ENCODE peak calls at places on chromosome 14, in five cellular contexts. One of them, this sample, is unnamed.

GRCh38 chr14:100384819-100385813 is 62.0 kb downstream of the SLC25A47 start:
- DNase-seq in sigmoid colon: no peak
- DNase-seq in activated naive CD8-positive, alpha-beta T cell treated with anti-CD3 and anti-CD28 coated beads for 36 hours: no peak
- DNase-seq in GM12865: no peak
- DNase-seq in BJ: no peak
- DNase-seq in this sample: no peak

GRCh38 chr14:102508774-102509743 is 517 bp downstream of the ANKRD9 start:
- DNase-seq in GM12865: no peak
- DNase-seq in activated naive CD8-positive, alpha-beta T cell treated with anti-CD3 and anti-CD28 coated beads for 36 hours: peak; percentile 29
- DNase-seq in BJ: no peak
- DNase-seq in sigmoid colon: peak; percentile 91
- DNase-seq in this sample: peak; percentile 88

GRCh38 chr14:90483551-90483950 is 86.7 kb downstream of the CALM1 start:
- DNase-seq in activated naive CD8-positive, alpha-beta T cell treated with anti-CD3 and anti-CD28 coated beads for 36 hours: peak; percentile 17
- DNase-seq in GM12865: no peak
- DNase-seq in BJ: no peak
- DNase-seq in sigmoid colon: no peak
- DNase-seq in this sample: no peak

GRCh38 chr14:100138082-100138787 is 21.2 kb downstream of the DEGS2 start:
- DNase-seq in GM12865: peak; percentile 53
- DNase-seq in BJ: no peak
- DNase-seq in sigmoid colon: no peak
- DNase-seq in activated naive CD8-positive, alpha-beta T cell treated with anti-CD3 and anti-CD28 coated beads for 36 hours: no peak
- DNase-seq in this sample: no peak

GRCh38 chr14:50964683-50965390 is 20.6 kb upstream of the PYGL start:
- DNase-seq in activated naive CD8-positive, alpha-beta T cell treated with anti-CD3 and anti-CD28 coated beads for 36 hours: no peak
- DNase-seq in GM12865: no peak
- DNase-seq in sigmoid colon: peak; percentile 92
- DNase-seq in BJ: no peak
- DNase-seq in this sample: no peak

GRCh38 chr14:36423430-36423829 is 96.6 kb downstream of the NKX2-1 start:
- DNase-seq in activated naive CD8-positive, alpha-beta T cell treated with anti-CD3 and anti-CD28 coated beads for 36 hours: no peak
- DNase-seq in GM12865: no peak
- DNase-seq in sigmoid colon: no peak
- DNase-seq in BJ: no peak
- DNase-seq in this sample: no peak

GRCh38 chr14:52241102-52241793 is 26.2 kb upstream of the PTGDR start:
- DNase-seq in BJ: peak; percentile 54
- DNase-seq in GM12865: no peak
- DNase-seq in sigmoid colon: no peak
- DNase-seq in activated naive CD8-positive, alpha-beta T cell treated with anti-CD3 and anti-CD28 coated beads for 36 hours: no peak
- DNase-seq in this sample: no peak

GRCh38 chr14:60085085-60085484 is 6.6 kb upstream of the PCNX4 start:
- DNase-seq in sigmoid colon: no peak
- DNase-seq in BJ: no peak
- DNase-seq in activated naive CD8-positive, alpha-beta T cell treated with anti-CD3 and anti-CD28 coated beads for 36 hours: no peak
- DNase-seq in GM12865: no peak
- DNase-seq in this sample: no peak

GRCh38 chr14:42742084-42742483 is 1135.4 kb downstream of the LRFN5 start:
- DNase-seq in GM12865: no peak
- DNase-seq in BJ: no peak
- DNase-seq in sigmoid colon: no peak
- DNase-seq in activated naive CD8-positive, alpha-beta T cell treated with anti-CD3 and anti-CD28 coated beads for 36 hours: no peak
- DNase-seq in this sample: no peak

GRCh38 chr14:36256131-36256801 is 64.2 kb downstream of the MBIP start:
- DNase-seq in GM12865: no peak
- DNase-seq in activated naive CD8-positive, alpha-beta T cell treated with anti-CD3 and anti-CD28 coated beads for 36 hours: no peak
- DNase-seq in sigmoid colon: no peak
- DNase-seq in BJ: no peak
- DNase-seq in this sample: no peak

GRCh38 chr14:77615231-77616132 is 955 bp downstream of the SPTLC2 start:
- DNase-seq in activated naive CD8-positive, alpha-beta T cell treated with anti-CD3 and anti-CD28 coated beads for 36 hours: peak; percentile 9
- DNase-seq in BJ: no peak
- DNase-seq in GM12865: no peak
- DNase-seq in sigmoid colon: no peak
- DNase-seq in this sample: no peak

GRCh38 chr14:72554401-72554800 is 339.5 kb downstream of the DPF3 start:
- DNase-seq in BJ: no peak
- DNase-seq in sigmoid colon: no peak
- DNase-seq in activated naive CD8-positive, alpha-beta T cell treated with anti-CD3 and anti-CD28 coated beads for 36 hours: no peak
- DNase-seq in GM12865: no peak
- DNase-seq in this sample: no peak

GRCh38 chr14:36827861-36828260 is 166.2 kb downstream of the PAX9 start:
- DNase-seq in activated naive CD8-positive, alpha-beta T cell treated with anti-CD3 and anti-CD28 coated beads for 36 hours: no peak
- DNase-seq in GM12865: no peak
- DNase-seq in sigmoid colon: no peak
- DNase-seq in BJ: no peak
- DNase-seq in this sample: no peak

GRCh38 chr14:75979071-75979571 is 2.7 kb downstream of the TGFB3 start:
- DNase-seq in GM12865: peak; percentile 27
- DNase-seq in sigmoid colon: peak; percentile 69
- DNase-seq in activated naive CD8-positive, alpha-beta T cell treated with anti-CD3 and anti-CD28 coated beads for 36 hours: peak; percentile 20
- DNase-seq in BJ: no peak
- DNase-seq in this sample: peak; percentile 39

GRCh38 chr14:41873379-41874034 is 266.8 kb downstream of the LRFN5 start:
- DNase-seq in GM12865: no peak
- DNase-seq in activated naive CD8-positive, alpha-beta T cell treated with anti-CD3 and anti-CD28 coated beads for 36 hours: no peak
- DNase-seq in sigmoid colon: no peak
- DNase-seq in BJ: no peak
- DNase-seq in this sample: no peak

GRCh38 chr14:97057238-97057637 is 260.1 kb downstream of the VRK1 start:
- DNase-seq in BJ: no peak
- DNase-seq in sigmoid colon: no peak
- DNase-seq in GM12865: no peak
- DNase-seq in activated naive CD8-positive, alpha-beta T cell treated with anti-CD3 and anti-CD28 coated beads for 36 hours: no peak
- DNase-seq in this sample: no peak

GRCh38 chr14:21486640-21487087 is 9.7 kb downstream of the TOX4 start:
- DNase-seq in GM12865: no peak
- DNase-seq in activated naive CD8-positive, alpha-beta T cell treated with anti-CD3 and anti-CD28 coated beads for 36 hours: no peak
- DNase-seq in sigmoid colon: no peak
- DNase-seq in BJ: peak; percentile 93
- DNase-seq in this sample: no peak

GRCh38 chr14:100618763-100619320 is 31.6 kb upstream of the BEGAIN start:
- DNase-seq in BJ: no peak
- DNase-seq in GM12865: no peak
- DNase-seq in sigmoid colon: peak; percentile 6
- DNase-seq in activated naive CD8-positive, alpha-beta T cell treated with anti-CD3 and anti-CD28 coated beads for 36 hours: no peak
- DNase-seq in this sample: no peak

GRCh38 chr14:54147285-54147684 is 190.7 kb upstream of the BMP4 start:
- DNase-seq in activated naive CD8-positive, alpha-beta T cell treated with anti-CD3 and anti-CD28 coated beads for 36 hours: no peak
- DNase-seq in GM12865: no peak
- DNase-seq in BJ: no peak
- DNase-seq in sigmoid colon: no peak
- DNase-seq in this sample: no peak

GRCh38 chr14:67133595-67134441 is 55.4 kb upstream of the GARIN2 start:
- DNase-seq in sigmoid colon: no peak
- DNase-seq in BJ: no peak
- DNase-seq in GM12865: no peak
- DNase-seq in activated naive CD8-positive, alpha-beta T cell treated with anti-CD3 and anti-CD28 coated beads for 36 hours: no peak
- DNase-seq in this sample: no peak

GRCh38 chr14:88352299-88353097 is 29.4 kb upstream of the KCNK10 start:
- DNase-seq in activated naive CD8-positive, alpha-beta T cell treated with anti-CD3 and anti-CD28 coated beads for 36 hours: no peak
- DNase-seq in BJ: no peak
- DNase-seq in GM12865: no peak
- DNase-seq in sigmoid colon: no peak
- DNase-seq in this sample: no peak